ENCODE peak calls at places on chromosomes 13 and 19, in eight cellular contexts. F is Peyer's patch, R is body of pancreas, G is mucosa of descending colon, Z is lung, L is psoas muscle, W is breast epithelium, M is transverse colon. C is an unnamed sample.

GRCh38 chr13:94228781-94229180 is 250.7 kb downstream of the DCT start:
- DNase-seq in F (no peak), L (no peak), Z (no peak), G (no peak), M (no peak), R (no peak), W (no peak), C (no peak)

GRCh38 chr19:33492090-33492489 is 29.5 kb downstream of the PEPD start:
- DNase-seq in Z (no peak), M (no peak), W (no peak), F (peak; percentile 8), R (no peak), G (no peak), L (no peak), C (no peak)

GRCh38 chr19:15779756-15780476 is 7.5 kb upstream of the OR10H5 start:
- DNase-seq in F (no peak), Z (peak; percentile 46), M (peak; percentile 61), W (peak; percentile 60), L (peak; percentile 80), G (peak; percentile 56), R (peak; percentile 70), C (no peak)

GRCh38 chr13:73933795-73934194 is 200.4 kb downstream of the KLF12 start:
- DNase-seq in L (no peak), Z (no peak), R (no peak), F (no peak), G (no peak), M (no peak), W (no peak), C (no peak)

GRCh38 chr19:17346109-17346671 is 8.8 kb downstream of the GTPBP3 start:
- DNase-seq in W (peak; percentile 75), L (peak; percentile 85), R (peak; percentile 80), Z (peak; percentile 75), F (peak; percentile 85), M (peak; percentile 82), G (peak; percentile 84), C (peak; percentile 88)

GRCh38 chr19:3699741-3700241 is 477 bp downstream of the PIP5K1C start:
- DNase-seq in L (no peak), W (no peak), R (no peak), G (no peak), F (no peak), M (no peak), Z (no peak), C (no peak)

GRCh38 chr13:40381935-40382764 is 284.3 kb downstream of the FOXO1 start:
- DNase-seq in L (peak; percentile 77), W (no peak), M (no peak), R (no peak), F (no peak), G (no peak), Z (no peak), C (no peak)

GRCh38 chr13:30750036-30750435 is 14.7 kb downstream of the ALOX5AP start:
- DNase-seq in W (no peak), Z (no peak), R (peak; percentile 36), G (no peak), F (no peak), M (no peak), L (no peak), C (no peak)

GRCh38 chr13:107271226-107271625 is 703.3 kb upstream of the ARGLU1 start:
- DNase-seq in W (no peak), M (no peak), G (no peak), R (no peak), Z (no peak), F (no peak), L (no peak), C (no peak)

GRCh38 chr19:42076375-42076944 is 494 bp downstream of the ZNF574 start:
- DNase-seq in M (peak; percentile 58), W (no peak), R (no peak), G (peak; percentile 74), F (no peak), Z (peak; percentile 57), L (peak; percentile 72), C (peak; percentile 75)

GRCh38 chr19:32168111-32168510 is 177.3 kb upstream of the ZNF507 start:
- DNase-seq in Z (peak; percentile 6), M (no peak), F (no peak), G (no peak), W (no peak), R (no peak), L (no peak), C (no peak)

GRCh38 chr13:93169980-93170379 is 56.6 kb upstream of the GPC6 start:
- DNase-seq in F (no peak), G (no peak), M (no peak), Z (no peak), W (no peak), R (no peak), L (no peak), C (no peak)

GRCh38 chr13:100203696-100204367 is 114.9 kb downstream of the PCCA start:
- DNase-seq in L (no peak), Z (no peak), W (no peak), M (no peak), F (no peak), G (no peak), R (no peak), C (no peak)

GRCh38 chr13:30735025-30735967 is at the start of gene ALOX5AP:
- DNase-seq in L (no peak), W (no peak), R (no peak), M (peak; percentile 44), F (no peak), G (no peak), Z (no peak), C (no peak)

GRCh38 chr13:114027826-114028225 is 54.0 kb upstream of the C13orf46 start:
- DNase-seq in G (no peak), Z (no peak), F (no peak), M (no peak), L (no peak), W (no peak), R (no peak), C (no peak)

GRCh38 chr13:97205971-97206370 is 16.2 kb upstream of the MBNL2 start:
- DNase-seq in G (no peak), M (no peak), R (no peak), F (no peak), L (no peak), W (no peak), Z (no peak), C (no peak)

GRCh38 chr19:51187395-51188226 is 37.3 kb upstream of the CD33 start:
- DNase-seq in G (no peak), F (no peak), W (peak; percentile 44), L (no peak), Z (no peak), M (no peak), R (no peak), C (no peak)

DNA sequence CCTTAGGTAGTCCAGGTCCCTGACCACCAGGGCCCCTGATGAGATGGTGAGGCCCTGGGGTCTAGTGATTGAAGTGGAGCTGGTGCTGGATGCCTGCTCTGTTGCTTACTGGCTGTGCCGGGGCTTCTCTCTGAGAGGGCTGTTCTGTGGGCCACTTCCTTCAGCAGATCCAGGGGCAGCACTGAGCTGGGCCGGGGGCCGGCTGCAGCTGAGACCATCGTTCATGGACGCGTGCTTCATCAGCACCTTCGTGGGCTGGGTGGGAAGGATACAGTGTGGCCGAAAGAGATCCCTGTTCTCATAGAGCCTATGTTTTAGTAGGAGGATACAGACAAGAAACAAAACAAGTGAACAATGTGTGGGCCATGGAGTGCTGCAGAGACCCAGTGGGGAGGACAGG is 33.2 kb upstream of the TEX29 start:
- DNase-seq in W (no peak), Z (no peak), G (no peak), F (no peak), M (no peak), L (no peak), R (no peak), C (no peak)
- H3K36me3 ChIP-seq in W (no peaks in the 10 kb centered on the region), Z (peaks cover 51% of the 10 kb centered on the region), G (peaks cover 7% of the 10 kb centered on the region), F (peaks cover 96% of the 10 kb centered on the region), M (peaks cover 61% of the 10 kb centered on the region), L (no peaks in the 10 kb centered on the region), R (peaks cover 22% of the 10 kb centered on the region), C (peaks cover 87% of the 10 kb centered on the region)

GRCh38 chr19:1488282-1488601 is 1.9 kb downstream of the PCSK4 start:
- DNase-seq in M (no peak), W (no peak), Z (no peak), G (no peak), F (no peak), L (no peak), R (no peak), C (no peak)

GRCh38 chr19:1487576-1488281 is 2.4 kb downstream of the PCSK4 start:
- DNase-seq in L (peak; percentile 53), M (no peak), Z (no peak), W (no peak), F (no peak), G (peak; percentile 34), R (no peak), C (no peak)

GRCh38 chr19:1483979-1484428 is 5.0 kb upstream of the C19orf25 start:
- DNase-seq in G (peak; percentile 21), M (no peak), F (no peak), Z (no peak), W (no peak), L (peak; percentile 23), R (no peak), C (no peak)

GRCh38 chr19:1489463-1489971 is 633 bp downstream of the PCSK4 start:
- DNase-seq in L (peak; percentile 62), R (no peak), Z (no peak), M (no peak), W (no peak), G (peak; percentile 61), F (no peak), C (no peak)

GRCh38 chr19:1486720-1487575 is 3.2 kb downstream of the PCSK4 start:
- DNase-seq in G (no peak), W (no peak), M (no peak), L (peak; percentile 42), R (no peak), Z (no peak), F (no peak), C (no peak)
- H3K36me3 ChIP-seq in G (no peaks in the 10 kb centered on the region), W (no peaks in the 10 kb centered on the region), M (no peaks in the 10 kb centered on the region), L (no peaks in the 10 kb centered on the region), R (no peaks in the 10 kb centered on the region), Z (no peaks in the 10 kb centered on the region), F (no peaks in the 10 kb centered on the region), C (no peaks in the 10 kb centered on the region)

GRCh38 chr13:48068952-48069351 is 26.0 kb downstream of the MED4 start:
- DNase-seq in M (no peak), R (no peak), G (no peak), Z (no peak), F (no peak), W (no peak), L (no peak), C (no peak)
- H3K36me3 ChIP-seq in M (peaks cover 64% of the 10 kb centered on the region), R (peaks cover 19% of the 10 kb centered on the region), G (peaks cover 5% of the 10 kb centered on the region), Z (peaks cover 23% of the 10 kb centered on the region), F (peaks cover 73% of the 10 kb centered on the region), W (no peaks in the 10 kb centered on the region), L (peaks cover 26% of the 10 kb centered on the region), C (peaks cover 79% of the 10 kb centered on the region)

GRCh38 chr19:10803252-10803651 is 32.8 kb downstream of the TMED1 start:
- DNase-seq in R (no peak), F (no peak), W (no peak), G (no peak), Z (no peak), L (no peak), M (no peak), C (no peak)

GRCh38 chr19:10808937-10809655 is 26.9 kb downstream of the TMED1 start:
- DNase-seq in F (no peak), L (no peak), R (no peak), Z (no peak), W (no peak), G (no peak), M (no peak), C (no peak)

GRCh38 chr19:10805758-10806247 is 30.2 kb downstream of the TMED1 start:
- DNase-seq in R (no peak), L (no peak), W (no peak), F (no peak), M (no peak), G (no peak), Z (no peak), C (no peak)

GRCh38 chr19:10802479-10802878 is 33.5 kb downstream of the TMED1 start:
- DNase-seq in W (no peak), L (no peak), G (no peak), M (no peak), R (no peak), F (no peak), Z (no peak), C (no peak)

GRCh38 chr19:10805075-10805757 is 30.8 kb downstream of the TMED1 start:
- DNase-seq in Z (no peak), R (no peak), G (no peak), L (no peak), M (no peak), F (no peak), W (no peak), C (no peak)
- H3K36me3 ChIP-seq in Z (peaks cover 60% of the 10 kb centered on the region), R (peaks cover 35% of the 10 kb centered on the region), G (peaks cover 17% of the 10 kb centered on the region), L (peaks cover 5% of the 10 kb centered on the region), M (peaks cover 67% of the 10 kb centered on the region), F (peaks cover 97% of the 10 kb centered on the region), W (no peaks in the 10 kb centered on the region), C (peaks cover 79% of the 10 kb centered on the region)

C was measured in ascending aorta.